ENCODE peak calls at places on chromosome 18, in six cellular contexts. S, I, F, N, Z and E are unnamed samples.

GRCh38 chr18:48913201-48913600 is 37.6 kb downstream of the SMAD7 start:
- DNase-seq in S (no peak), I (no peak), F (no peak), N (no peak), Z (peak), E (no peak)

GRCh38 chr18:26777316-26778053 is 88.0 kb downstream of the AQP4 start:
- DNase-seq in S (no peak), I (no peak), F (no peak), N (no peak), Z (no peak), E (peak)

GRCh38 chr18:22032392-22032961 is 136.9 kb upstream of the GATA6 start:
- DNase-seq in S (no peak), I (no peak), F (no peak), N (no peak), Z (no peak), E (no peak)

GRCh38 chr18:50629148-50629631 is 69.3 kb downstream of the MAPK4 start:
- DNase-seq in S (no peak), I (no peak), F (no peak), N (peak), Z (peak), E (no peak)

GRCh38 chr18:3675446-3675845 is 225.5 kb downstream of the TGIF1 start:
- DNase-seq in S (no peak), I (no peak), F (no peak), N (no peak), Z (no peak), E (no peak)

GRCh38 chr18:67938691-67939090 is 422.2 kb upstream of the DSEL start:
- DNase-seq in S (no peak), I (no peak), F (no peak), N (no peak), Z (no peak), E (no peak)

GRCh38 chr18:33152376-33152775 is 288.1 kb downstream of the CCDC178 start:
- DNase-seq in S (no peak), I (no peak), F (no peak), N (no peak), Z (no peak), E (no peak)

GRCh38 chr18:78765637-78766281 is 213.9 kb upstream of the SALL3 start:
- DNase-seq in S (no peak), I (no peak), F (no peak), N (no peak), Z (no peak), E (no peak)

GRCh38 chr18:75544051-75544481 is 116.6 kb upstream of the SMIM21 start:
- DNase-seq in S (no peak), I (no peak), F (no peak), N (no peak), Z (no peak), E (no peak)

GRCh38 chr18:13288509-13289138 is 70.1 kb downstream of the LDLRAD4 start:
- DNase-seq in S (no peak), I (no peak), F (no peak), N (no peak), Z (no peak), E (no peak)

GRCh38 chr18:44474596-44474995 is 206.1 kb upstream of the SETBP1 start:
- DNase-seq in S (no peak), I (no peak), F (no peak), N (no peak), Z (no peak), E (no peak)

GRCh38 chr18:58727776-58728500 is 56.7 kb downstream of the MALT1 start:
- DNase-seq in S (no peak), I (no peak), F (no peak), N (no peak), Z (no peak), E (no peak)

GRCh38 chr18:35029770-35030169 is 11.4 kb upstream of the MAPRE2 start:
- DNase-seq in S (no peak), I (peak), F (no peak), N (no peak), Z (no peak), E (no peak)

GRCh38 chr18:58572181-58572580 is 56.7 kb downstream of the ALPK2 start:
- DNase-seq in S (no peak), I (no peak), F (no peak), N (no peak), Z (no peak), E (no peak)

GRCh38 chr18:31614044-31614443 is 22.4 kb downstream of the TTR start:
- DNase-seq in S (no peak), I (no peak), F (no peak), N (no peak), Z (no peak), E (no peak)

GRCh38 chr18:61031626-61032025 is 301.6 kb upstream of the CDH20 start:
- DNase-seq in S (no peak), I (no peak), F (no peak), N (no peak), Z (no peak), E (no peak)

GRCh38 chr18:76346490-76347130 is 148.4 kb downstream of the ZNF516 start:
- DNase-seq in S (no peak), I (no peak), F (no peak), N (no peak), Z (no peak), E (no peak)

GRCh38 chr18:50594931-50595330 is 35.0 kb downstream of the MAPK4 start:
- DNase-seq in S (no peak), I (no peak), F (no peak), N (no peak), Z (no peak), E (no peak)